ENCODE peak calls at places on chromosomes 3 and 15, in seven cellular contexts. One of them, this sample, is unnamed.
A peak's percentile ranks its signal among the peaks of the same experiment; 100 is the strongest.

GRCh38 chr3:72152551-72153476 is 367.9 kb upstream of the PROK2 start:
- DNase-seq in NCI-H1105 treated with DMSO at 0.1 percent for 48 hours: peak; percentile 97
- DNase-seq in AML-193: no peak
- DNase-seq in SHP77 treated with DMSO at 0.1 percent for 48 hours: peak; percentile 53
- DNase-seq in RPMI8226: no peak
- DNase-seq in Kasumi-1: no peak
- DNase-seq in HFF-Myc: peak; percentile 84
- DNase-seq in this sample: no peak

GRCh38 chr15:88441076-88441730 is 26.0 kb downstream of the MRPL46 start:
- DNase-seq in NCI-H1105 treated with DMSO at 0.1 percent for 48 hours: no peak
- DNase-seq in AML-193: no peak
- DNase-seq in SHP77 treated with DMSO at 0.1 percent for 48 hours: no peak
- DNase-seq in RPMI8226: no peak
- DNase-seq in Kasumi-1: no peak
- DNase-seq in HFF-Myc: no peak
- DNase-seq in this sample: no peak

GRCh38 chr3:31724681-31725080 is 192.0 kb downstream of the STT3B start:
- DNase-seq in NCI-H1105 treated with DMSO at 0.1 percent for 48 hours: no peak
- DNase-seq in AML-193: no peak
- DNase-seq in SHP77 treated with DMSO at 0.1 percent for 48 hours: no peak
- DNase-seq in RPMI8226: peak; percentile 40
- DNase-seq in Kasumi-1: peak; percentile 41
- DNase-seq in HFF-Myc: no peak
- DNase-seq in this sample: peak; percentile 40

GRCh38 chr15:25248583-25249235 is 190.1 kb downstream of the UBE3A start:
- DNase-seq in NCI-H1105 treated with DMSO at 0.1 percent for 48 hours: no peak
- DNase-seq in AML-193: no peak
- DNase-seq in SHP77 treated with DMSO at 0.1 percent for 48 hours: no peak
- DNase-seq in RPMI8226: no peak
- DNase-seq in Kasumi-1: no peak
- DNase-seq in HFF-Myc: no peak
- DNase-seq in this sample: no peak

GRCh38 chr3:16837602-16838001 is 47.2 kb upstream of the PLCL2 start:
- DNase-seq in NCI-H1105 treated with DMSO at 0.1 percent for 48 hours: no peak
- DNase-seq in AML-193: no peak
- DNase-seq in SHP77 treated with DMSO at 0.1 percent for 48 hours: no peak
- DNase-seq in RPMI8226: peak; percentile 76
- DNase-seq in Kasumi-1: no peak
- DNase-seq in HFF-Myc: no peak
- DNase-seq in this sample: no peak

GRCh38 chr3:111568355-111568754 is 26.4 kb downstream of the CD96 start:
- DNase-seq in NCI-H1105 treated with DMSO at 0.1 percent for 48 hours: no peak
- DNase-seq in AML-193: no peak
- DNase-seq in SHP77 treated with DMSO at 0.1 percent for 48 hours: no peak
- DNase-seq in RPMI8226: no peak
- DNase-seq in Kasumi-1: no peak
- DNase-seq in HFF-Myc: no peak
- DNase-seq in this sample: no peak

GRCh38 chr3:31858439-31858838 is 122.6 kb downstream of the OSBPL10 start:
- DNase-seq in NCI-H1105 treated with DMSO at 0.1 percent for 48 hours: no peak
- DNase-seq in AML-193: no peak
- DNase-seq in SHP77 treated with DMSO at 0.1 percent for 48 hours: no peak
- DNase-seq in RPMI8226: peak; percentile 25
- DNase-seq in Kasumi-1: no peak
- DNase-seq in HFF-Myc: no peak
- DNase-seq in this sample: peak; percentile 5

GRCh38 chr15:92655178-92655995 is at the start of gene FAM174B:
- DNase-seq in NCI-H1105 treated with DMSO at 0.1 percent for 48 hours: peak; percentile 48
- DNase-seq in AML-193: no peak
- DNase-seq in SHP77 treated with DMSO at 0.1 percent for 48 hours: peak; percentile 32
- DNase-seq in RPMI8226: peak; percentile 88
- DNase-seq in Kasumi-1: no peak
- DNase-seq in HFF-Myc: no peak
- DNase-seq in this sample: no peak

GRCh38 chr3:52534281-52535183 is 875 bp upstream of the NT5DC2 start:
- DNase-seq in NCI-H1105 treated with DMSO at 0.1 percent for 48 hours: peak; percentile 22
- DNase-seq in AML-193: no peak
- DNase-seq in SHP77 treated with DMSO at 0.1 percent for 48 hours: peak; percentile 38
- DNase-seq in RPMI8226: no peak
- DNase-seq in Kasumi-1: no peak
- DNase-seq in HFF-Myc: no peak
- DNase-seq in this sample: peak; percentile 59

GRCh38 chr15:33344111-33344510 is 33.3 kb downstream of the RYR3 start:
- DNase-seq in NCI-H1105 treated with DMSO at 0.1 percent for 48 hours: no peak
- DNase-seq in AML-193: no peak
- DNase-seq in SHP77 treated with DMSO at 0.1 percent for 48 hours: no peak
- DNase-seq in RPMI8226: peak; percentile 57
- DNase-seq in Kasumi-1: no peak
- DNase-seq in HFF-Myc: no peak
- DNase-seq in this sample: no peak

GRCh38 chr15:66779331-66780009 is 77.4 kb downstream of the SMAD6 start:
- DNase-seq in NCI-H1105 treated with DMSO at 0.1 percent for 48 hours: no peak
- DNase-seq in AML-193: no peak
- DNase-seq in SHP77 treated with DMSO at 0.1 percent for 48 hours: no peak
- DNase-seq in RPMI8226: no peak
- DNase-seq in Kasumi-1: no peak
- DNase-seq in HFF-Myc: no peak
- DNase-seq in this sample: no peak

This sample was measured in NB4.